ENCODE peak calls at places on chromosome 19, in nine cellular contexts. S, M, E, I, B, X, J, L and T are unnamed samples.

GRCh38 chr19:41352609-41353465 is 885 bp downstream of the TGFB1 start:
- DNase-seq in S (peak; percentile 65), M (peak; percentile 78), E (peak; percentile 74), I (peak; percentile 88), B (peak; percentile 53), X (peak; percentile 71), J (peak; percentile 35), L (peak; percentile 44), T (no peak)

GRCh38 chr19:11453468-11454341 is 18.3 kb downstream of the PRKCSH start:
- DNase-seq in S (no peak), M (peak; percentile 72), E (no peak), I (no peak), B (no peak), X (no peak), J (no peak), L (no peak), T (no peak)

GRCh38 chr19:9132422-9132821 is 5.7 kb upstream of the OR7G3 start:
- DNase-seq in S (no peak), M (no peak), E (no peak), I (no peak), B (no peak), X (no peak), J (no peak), L (no peak), T (no peak)

GRCh38 chr19:48090281-48090802 is 20.3 kb downstream of the PLA2G4C start:
- DNase-seq in S (no peak), M (no peak), E (no peak), I (no peak), B (no peak), X (no peak), J (no peak), L (no peak), T (no peak)

GRCh38 chr19:7778081-7778480 is 15.0 kb downstream of the CLEC4M start:
- DNase-seq in S (no peak), M (no peak), E (no peak), I (peak; percentile 18), B (no peak), X (no peak), J (no peak), L (no peak), T (no peak)

GRCh38 chr19:11881151-11881800 is 6.3 kb upstream of the ZNF69 start:
- DNase-seq in S (peak; percentile 17), M (peak; percentile 89), E (peak; percentile 11), I (peak; percentile 63), B (peak; percentile 75), X (peak; percentile 29), J (peak; percentile 21), L (peak; percentile 51), T (no peak)

GRCh38 chr19:10871711-10872550 is 578 bp downstream of the CARM1 start:
- DNase-seq in S (no peak), M (peak; percentile 58), E (peak; percentile 61), I (peak; percentile 81), B (peak; percentile 51), X (peak; percentile 62), J (peak; percentile 53), L (no peak), T (no peak)

GRCh38 chr19:45211751-45212381 is 33.3 kb downstream of the BLOC1S3 start:
- DNase-seq in S (no peak), M (no peak), E (peak; percentile 72), I (peak; percentile 76), B (peak; percentile 91), X (peak; percentile 77), J (no peak), L (no peak), T (no peak)

GRCh38 chr19:41734585-41734984 is 20.7 kb upstream of the CEACAM6 start:
- DNase-seq in S (no peak), M (no peak), E (no peak), I (no peak), B (no peak), X (no peak), J (no peak), L (no peak), T (no peak)

GRCh38 chr19:482186-483041 is 13.9 kb upstream of the MADCAM1 start:
- DNase-seq in S (no peak), M (no peak), E (no peak), I (no peak), B (no peak), X (no peak), J (no peak), L (no peak), T (no peak)

GRCh38 chr19:3818479-3818878 is 32.3 kb upstream of the MATK start:
- DNase-seq in S (no peak), M (no peak), E (no peak), I (no peak), B (no peak), X (no peak), J (no peak), L (peak; percentile 31), T (no peak)

GRCh38 chr19:15247107-15248014 is 15.1 kb upstream of the EPHX3 start:
- DNase-seq in S (no peak), M (no peak), E (no peak), I (no peak), B (no peak), X (no peak), J (no peak), L (no peak), T (no peak)

GRCh38 chr19:4390862-4391693 is 9.3 kb downstream of the SH3GL1 start:
- DNase-seq in S (no peak), M (no peak), E (no peak), I (no peak), B (peak; percentile 29), X (no peak), J (no peak), L (no peak), T (no peak)

GRCh38 chr19:4360081-4360569 is 16.8 kb downstream of the MPND start:
- DNase-seq in S (no peak), M (no peak), E (no peak), I (no peak), B (no peak), X (no peak), J (no peak), L (no peak), T (no peak)

GRCh38 chr19:2547721-2548120 is 71.8 kb downstream of the GADD45B start:
- DNase-seq in S (no peak), M (no peak), E (no peak), I (no peak), B (no peak), X (no peak), J (no peak), L (no peak), T (no peak)

GRCh38 chr19:55116232-55117062 is 990 bp downstream of the PPP1R12C start:
- DNase-seq in S (peak; percentile 25), M (peak; percentile 63), E (peak; percentile 67), I (no peak), B (peak; percentile 41), X (peak; percentile 73), J (peak; percentile 58), L (peak; percentile 66), T (no peak)

GRCh38 chr19:11296264-11296663 is 304 bp downstream of the TSPAN16 start:
- DNase-seq in S (no peak), M (no peak), E (no peak), I (no peak), B (no peak), X (peak; percentile 59), J (peak; percentile 50), L (no peak), T (no peak)

GRCh38 chr19:1417145-1417544 is 9.8 kb downstream of the DAZAP1 start:
- DNase-seq in S (no peak), M (no peak), E (no peak), I (no peak), B (no peak), X (no peak), J (peak; percentile 90), L (peak; percentile 64), T (no peak)

GRCh38 chr19:51271015-51271600 is 20.2 kb downstream of the SIGLECL1 start:
- DNase-seq in S (no peak), M (peak; percentile 63), E (no peak), I (no peak), B (no peak), X (no peak), J (no peak), L (no peak), T (no peak)

GRCh38 chr19:22945560-22945959 is 57.4 kb downstream of the ZNF728 start:
- DNase-seq in S (no peak), M (peak; percentile 62), E (no peak), I (no peak), B (no peak), X (no peak), J (no peak), L (peak; percentile 16), T (no peak)

GRCh38 chr19:56291857-56292256 is 19.3 kb downstream of the EDDM13 start:
- DNase-seq in S (no peak), M (no peak), E (no peak), I (no peak), B (no peak), X (no peak), J (no peak), L (no peak), T (no peak)

GRCh38 chr19:28862238-28862637 is 350.7 kb downstream of the UQCRFS1 start:
- DNase-seq in S (no peak), M (no peak), E (no peak), I (no peak), B (no peak), X (no peak), J (no peak), L (no peak), T (no peak)

GRCh38 chr19:35314858-35315470 is 14.0 kb upstream of the CD22 start:
- DNase-seq in S (no peak), M (no peak), E (no peak), I (no peak), B (no peak), X (no peak), J (no peak), L (no peak), T (no peak)
- H3K4me1 ChIP-seq in S (peaks cover 5% of the 10 kb centered on the region), M (no peaks in the 10 kb centered on the region), E (no peaks in the 10 kb centered on the region), I (peaks cover 13% of the 10 kb centered on the region), B (peaks cover 4% of the 10 kb centered on the region), X (no peaks in the 10 kb centered on the region), J (no peaks in the 10 kb centered on the region), L (peaks cover 5% of the 10 kb centered on the region), T (no peaks in the 10 kb centered on the region)

GRCh38 chr19:33712268-33712667 is 84.4 kb upstream of the KCTD15 start:
- DNase-seq in S (no peak), M (no peak), E (no peak), I (peak; percentile 20), B (no peak), X (no peak), J (no peak), L (no peak), T (no peak)
- H3K4me1 ChIP-seq in S (no peaks in the 10 kb centered on the region), M (peaks cover 28% of the 10 kb centered on the region), E (no peaks in the 10 kb centered on the region), I (no peaks in the 10 kb centered on the region), B (no peaks in the 10 kb centered on the region), X (no peaks in the 10 kb centered on the region), J (no peaks in the 10 kb centered on the region), L (no peaks in the 10 kb centered on the region), T (no peaks in the 10 kb centered on the region)

DNA sequence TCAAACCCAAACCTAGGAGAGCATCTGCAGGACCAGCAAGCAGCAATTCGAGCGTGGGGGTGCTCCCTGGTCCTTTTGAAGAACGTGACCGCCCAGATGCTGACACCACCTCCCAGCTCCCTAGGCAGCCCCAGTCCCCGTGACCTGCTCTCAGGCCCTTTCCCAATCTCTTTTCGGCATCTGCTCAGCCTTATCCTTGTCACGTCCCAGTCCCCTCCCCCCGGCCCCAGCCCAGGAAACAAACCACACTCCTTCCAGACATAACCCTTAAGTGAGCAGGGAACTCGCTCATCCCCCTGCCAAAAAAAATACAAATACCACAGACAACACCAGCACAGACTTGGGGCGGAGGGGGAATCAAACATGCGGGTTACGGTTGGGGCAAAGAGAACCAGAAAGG is 3.3 kb downstream of the MLLT1 start:
- DNase-seq in S (no peak), M (no peak), E (peak; percentile 70), I (peak; percentile 83), B (peak; percentile 46), X (peak; percentile 80), J (peak; percentile 59), L (peak; percentile 55), T (peak; percentile 58)
- H3K4me1 ChIP-seq in S (peaks cover 9% of the 10 kb centered on the region), M (peaks cover 59% of the 10 kb centered on the region), E (peaks cover 72% of the 10 kb centered on the region), I (peaks cover 77% of the 10 kb centered on the region), B (peaks cover 81% of the 10 kb centered on the region), X (peaks cover 38% of the 10 kb centered on the region), J (peaks cover 66% of the 10 kb centered on the region), L (peaks cover 53% of the 10 kb centered on the region), T (peaks cover 59% of the 10 kb centered on the region)

GRCh38 chr19:49642488-49643035 is 553 bp downstream of the SCAF1 start:
- DNase-seq in S (no peak), M (peak; percentile 54), E (no peak), I (no peak), B (no peak), X (no peak), J (no peak), L (no peak), T (no peak)
- H3K4me1 ChIP-seq in S (peaks cover 34% of the 10 kb centered on the region), M (peaks cover 39% of the 10 kb centered on the region), E (peaks cover 31% of the 10 kb centered on the region), I (peaks cover 32% of the 10 kb centered on the region), B (peaks cover 54% of the 10 kb centered on the region), X (peaks cover 14% of the 10 kb centered on the region), J (peaks cover 34% of the 10 kb centered on the region), L (peaks cover 7% of the 10 kb centered on the region), T (peaks cover 41% of the 10 kb centered on the region)